ENCODE peak calls at places on chromosomes 4 and X, in eight cellular contexts. B is A549, S is tibial artery, D is adrenal gland, U is colonic mucosa, H is kidney, P is right lobe of liver, F is body of pancreas. W is an unnamed sample.

GRCh38 chr4:136484996-136485395 is 1047.3 kb downstream of the PCDH18 start:
- DNase-seq in P (no peak), U (no peak), H (no peak), D (no peak), B (no peak), F (no peak), S (no peak), W (no peak)

GRCh38 chrX:54530358-54530900 is 410 bp downstream of the GNL3L start:
- DNase-seq in S (no peak), B (no peak), U (no peak), F (no peak), P (no peak), D (no peak), H (no peak), W (no peak)

GRCh38 chr4:26223160-26223559 is 97.7 kb upstream of the RBPJ start:
- DNase-seq in H (no peak), P (no peak), B (no peak), S (no peak), F (no peak), U (no peak), D (no peak), W (no peak)

GRCh38 chrX:24201216-24201615 is 51.7 kb downstream of the ZFX start:
- DNase-seq in U (no peak), S (no peak), B (no peak), P (no peak), F (no peak), H (no peak), D (no peak), W (no peak)

GRCh38 chrX:38318196-38318595 is 9.1 kb downstream of the RPGR start:
- DNase-seq in B (no peak), F (no peak), H (no peak), D (no peak), S (no peak), U (no peak), P (no peak), W (no peak)

GRCh38 chr4:42248986-42249385 is 96.5 kb upstream of the BEND4 start:
- DNase-seq in B (no peak), D (no peak), P (no peak), F (no peak), S (no peak), U (no peak), H (no peak), W (no peak)

GRCh38 chr4:188665466-188665865 is 526.2 kb downstream of the TRIML1 start:
- DNase-seq in S (no peak), D (no peak), H (no peak), U (no peak), P (no peak), B (no peak), F (no peak), W (no peak)

GRCh38 chrX:48508400-48509244 is at the start of gene PORCN:
- DNase-seq in F (peak; percentile 81), U (peak; percentile 84), D (peak; percentile 86), B (peak; percentile 58), S (peak; percentile 79), H (peak; percentile 94), P (peak; percentile 84), W (peak; percentile 88)

GRCh38 chrX:107629533-107629909 is 1.2 kb downstream of the PRPS1 start:
- DNase-seq in S (no peak), H (no peak), D (no peak), P (no peak), F (peak; percentile 12), U (no peak), B (peak; percentile 48), W (no peak)

GRCh38 chr4:108483077-108483476 is 137.3 kb upstream of the RPL34 start:
- DNase-seq in P (no peak), H (no peak), U (no peak), S (no peak), B (no peak), D (no peak), F (no peak), W (no peak)

GRCh38 chr4:26959654-26960047 is 99.0 kb downstream of the STIM2 start:
- DNase-seq in U (no peak), H (no peak), F (no peak), S (no peak), B (no peak), P (no peak), D (no peak), W (no peak)

GRCh38 chr4:159481936-159482335 is 379.1 kb downstream of the RAPGEF2 start:
- DNase-seq in B (no peak), S (no peak), F (no peak), H (no peak), U (no peak), P (no peak), D (no peak), W (no peak)

GRCh38 chr4:146255874-146256273 is 41.5 kb downstream of the REELD1 start:
- DNase-seq in U (no peak), B (peak; percentile 46), F (no peak), H (no peak), D (no peak), P (no peak), S (no peak), W (no peak)

GRCh38 chr4:158444621-158445020 is 77.1 kb upstream of the RXFP1 start:
- DNase-seq in P (no peak), U (no peak), H (no peak), F (no peak), B (no peak), S (no peak), D (no peak), W (no peak)

GRCh38 chrX:8738588-8739189 is 6.8 kb upstream of the ANOS1 start:
- DNase-seq in F (peak; percentile 63), P (no peak), B (peak; percentile 31), H (no peak), S (peak; percentile 27), U (peak; percentile 38), D (peak; percentile 71), W (no peak)

GRCh38 chr4:121077496-121077895 is 5.2 kb upstream of the NDNF start:
- DNase-seq in H (no peak), U (no peak), S (no peak), P (no peak), D (no peak), F (no peak), B (no peak), W (no peak)

GRCh38 chr4:152408514-152409327 is 127.2 kb downstream of the FBXW7 start:
- DNase-seq in F (no peak), P (no peak), D (no peak), U (peak; percentile 34), S (no peak), H (no peak), B (peak; percentile 20), W (no peak)

DNA sequence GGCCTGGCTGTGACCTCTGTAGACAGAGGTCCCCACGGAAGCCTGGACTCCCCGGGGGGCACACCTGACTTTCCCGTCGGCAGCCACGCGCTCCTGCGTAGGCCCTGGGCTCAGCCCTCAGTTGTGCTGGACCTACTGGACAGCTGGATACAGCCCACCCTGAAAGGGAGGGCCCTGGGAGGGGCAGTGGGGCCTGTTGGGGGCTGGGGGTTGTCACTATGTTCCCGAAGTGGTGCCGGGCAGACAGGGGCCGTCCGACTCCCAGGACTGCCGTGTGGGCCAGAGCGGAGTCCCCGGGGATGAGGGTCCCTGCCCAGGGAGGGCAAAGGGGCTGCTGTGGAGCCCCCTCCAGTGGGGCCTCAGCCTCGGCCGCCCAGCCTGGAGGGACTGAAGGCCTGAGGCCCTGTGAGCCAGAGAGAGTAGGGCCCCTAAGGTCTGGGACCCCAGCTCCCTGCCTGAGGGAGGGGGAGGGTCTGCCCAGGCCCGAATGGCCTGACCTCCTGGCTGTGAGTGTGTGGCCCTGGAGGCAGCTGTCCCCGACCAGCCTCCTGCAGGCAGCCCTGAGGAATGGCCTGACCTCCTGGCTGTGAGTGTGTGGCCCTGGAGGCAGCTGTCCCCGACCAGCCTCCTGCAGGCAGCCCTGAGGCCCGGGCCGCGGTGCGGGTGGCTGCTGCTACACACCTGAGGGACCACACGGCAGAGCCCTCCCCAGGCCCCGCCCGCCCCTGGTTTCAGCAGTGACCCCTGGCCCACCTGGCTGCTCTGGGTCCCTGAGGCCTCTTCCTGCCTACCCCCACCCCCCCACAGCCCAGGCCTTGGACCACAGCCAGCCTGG is 25.8 kb downstream of the FGFRL1 start:
- DNase-seq in D (no peak), H (no peak), P (no peak), U (no peak), F (no peak), B (no peak), S (no peak), W (no peak)
- H3K27ac ChIP-seq in D (no peak overlapping the region), H (no peak overlapping the region), P (no peak overlapping the region), U (no peak overlapping the region), F (no peak overlapping the region), B (no peak overlapping the region), S (peak overlapping the region; percentile 17), W (no peak overlapping the region)

DNA sequence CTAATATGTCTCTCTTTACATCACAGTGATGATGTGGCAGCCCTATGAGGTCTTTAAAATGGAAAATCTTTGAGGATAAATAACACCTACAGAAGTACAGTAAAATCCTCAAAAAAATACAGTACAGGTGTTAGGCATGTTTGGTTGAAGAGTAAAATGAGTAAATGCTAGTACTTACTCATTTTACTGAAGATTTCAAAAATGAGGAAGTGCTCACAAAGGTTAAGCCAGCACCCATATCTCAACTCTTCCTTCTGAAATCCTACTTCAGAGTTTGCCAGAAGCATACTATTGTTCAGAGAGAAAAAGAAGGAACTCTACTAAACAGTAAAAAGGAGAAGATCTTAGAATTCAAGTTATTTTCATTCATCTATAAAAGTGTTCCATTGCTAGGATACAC is 130.9 kb downstream of the CBR4 start:
- DNase-seq in H (no peak), D (no peak), F (no peak), B (no peak), U (no peak), P (no peak), S (no peak), W (no peak)
- H3K4me1 ChIP-seq in H (no peaks in the 10 kb centered on the region), D (peaks cover 6% of the 10 kb centered on the region), F (peaks cover 10% of the 10 kb centered on the region), B (peaks cover 26% of the 10 kb centered on the region), U (no peaks in the 10 kb centered on the region), P (no peaks in the 10 kb centered on the region), S (peaks cover 2% of the 10 kb centered on the region), W (peaks cover 56% of the 10 kb centered on the region)

DNA sequence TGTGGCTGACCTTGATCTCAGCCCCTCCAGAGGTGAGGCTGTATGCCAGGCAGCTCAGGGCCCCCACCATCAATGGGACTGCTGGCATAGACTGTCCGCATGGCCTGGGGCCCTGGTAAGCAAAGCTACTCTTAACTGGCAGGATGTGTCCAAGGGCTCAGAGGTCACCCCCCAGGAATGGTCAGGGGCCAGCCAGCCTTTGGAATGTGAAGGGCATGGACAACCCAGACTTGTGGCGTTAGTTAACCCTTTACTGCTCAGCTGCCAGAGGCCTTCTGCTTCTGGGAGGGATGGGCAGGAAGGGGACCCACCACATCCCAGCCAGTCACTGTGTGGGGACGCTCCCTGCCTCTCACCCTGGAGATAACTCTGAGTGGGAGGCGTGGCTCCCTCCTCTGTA is 80.1 kb upstream of the PSAPL1 start:
- DNase-seq in U (no peak), F (no peak), H (no peak), S (no peak), P (no peak), B (no peak), D (no peak), W (no peak)
- H3K27ac ChIP-seq in U (no peak overlapping the region), F (no peak overlapping the region), H (no peak overlapping the region), S (no peak overlapping the region), P (peak overlapping the region; percentile 67), B (no peak overlapping the region), D (no peak overlapping the region), W (no peak overlapping the region)

GRCh38 chr4:59956366-59956765 is 1243.8 kb upstream of the ADGRL3 start:
- DNase-seq in F (no peak), H (no peak), B (no peak), S (no peak), D (no peak), P (no peak), U (no peak), W (no peak)
- H3K4me1 ChIP-seq in F (no peaks in the 10 kb centered on the region), H (no peaks in the 10 kb centered on the region), B (no peaks in the 10 kb centered on the region), S (no peaks in the 10 kb centered on the region), D (no peaks in the 10 kb centered on the region), P (no peaks in the 10 kb centered on the region), U (no peaks in the 10 kb centered on the region), W (no peaks in the 10 kb centered on the region)